ENCODE peak calls at places on chromosomes 4 and X, in five cellular contexts. X, M, I, S and H are unnamed samples.

GRCh38 chr4:73867783-73868182 is 1.4 kb upstream of the CXCL1 start:
- DNase-seq in X (peak), M (peak), I (no peak), S (no peak), H (no peak)

GRCh38 chr4:60805500-60806313 is 394.4 kb upstream of the ADGRL3 start:
- DNase-seq in X (peak), M (peak), I (peak), S (no peak), H (no peak)

GRCh38 chr4:170651786-170652185 is 562.0 kb upstream of the AADAT start:
- DNase-seq in X (no peak), M (peak), I (no peak), S (no peak), H (no peak)

GRCh38 chrX:123223409-123223808 is 39.3 kb downstream of the GRIA3 start:
- DNase-seq in X (no peak), M (no peak), I (no peak), S (no peak), H (no peak)

GRCh38 chrX:132737743-132738142 is 220.7 kb downstream of the HS6ST2 start:
- DNase-seq in X (peak), M (peak), I (no peak), S (no peak), H (no peak)

GRCh38 chrX:56029188-56029587 is 203.0 kb upstream of the KLF8 start:
- DNase-seq in X (no peak), M (peak), I (no peak), S (no peak), H (no peak)

GRCh38 chr4:71290074-71290473 is 48.7 kb upstream of the SLC4A4 start:
- DNase-seq in X (no peak), M (peak), I (no peak), S (no peak), H (no peak)

GRCh38 chr4:184883024-184883423 is 57.3 kb upstream of the ACSL1 start:
- DNase-seq in X (no peak), M (no peak), I (no peak), S (no peak), H (no peak)

GRCh38 chr4:176818531-176818930 is 25.8 kb upstream of the VEGFC start:
- DNase-seq in X (no peak), M (no peak), I (no peak), S (no peak), H (no peak)

GRCh38 chr4:55553442-55553841 is 6.7 kb upstream of the CLOCK start:
- DNase-seq in X (no peak), M (no peak), I (no peak), S (no peak), H (peak)

GRCh38 chr4:47482326-47482725 is 2.7 kb upstream of the ATP10D start:
- DNase-seq in X (no peak), M (peak), I (peak), S (no peak), H (no peak)

GRCh38 chrX:110588853-110589252 is 206.8 kb downstream of the CHRDL1 start:
- DNase-seq in X (no peak), M (no peak), I (no peak), S (no peak), H (no peak)

GRCh38 chr4:184805462-184806245 is 20.1 kb downstream of the ACSL1 start:
- DNase-seq in X (peak), M (peak), I (no peak), S (no peak), H (peak)